ENCODE peak calls at places on chromosomes 16 and 17, in four cellular contexts. N is H1, G is mesenchymal stem cell, L is trophoblast cell. B is an unnamed sample. For H3K36me3, the result is how much of the 10 kb centered on the place peaks cover.

GRCh38 chr17:73066148-73066884 is 26.2 kb downstream of the SLC39A11 start:
- DNase-seq in N (no peak), G (peak), L (no peak), B (no peak)

GRCh38 chr16:52743702-52744101 is 196.8 kb upstream of the TOX3 start:
- DNase-seq in N (no peak), G (no peak), L (no peak), B (no peak)

GRCh38 chr16:17432902-17433576 is 37.7 kb downstream of the XYLT1 start:
- DNase-seq in N (no peak), G (no peak), L (no peak), B (no peak)

GRCh38 chr16:61887903-61888302 is 148.3 kb downstream of the CDH8 start:
- DNase-seq in N (no peak), G (peak), L (peak), B (no peak)

GRCh38 chr17:64318068-64318467 is 55.0 kb upstream of the TEX2 start:
- DNase-seq in N (no peak), G (no peak), L (peak), B (no peak)

GRCh38 chr17:80424878-80425765 is 10.2 kb downstream of the ENDOV start:
- DNase-seq in N (no peak), G (no peak), L (no peak), B (no peak)

GRCh38 chr16:87390641-87391323 is 1.4 kb upstream of the MAP1LC3B start:
- DNase-seq in N (no peak), G (no peak), L (no peak), B (no peak)

GRCh38 chr17:81027038-81027437 is 7.9 kb upstream of the BAIAP2 start:
- DNase-seq in N (no peak), G (no peak), L (no peak), B (no peak)

GRCh38 chr17:58153046-58153445 is 4.9 kb downstream of the OR4D1 start:
- DNase-seq in N (no peak), G (no peak), L (no peak), B (no peak)

GRCh38 chr17:17952691-17953090 is 19.5 kb downstream of the TOM1L2 start:
- DNase-seq in N (no peak), G (no peak), L (no peak), B (no peak)

GRCh38 chr17:4476017-4476416 is 22.7 kb upstream of the SPNS2 start:
- DNase-seq in N (no peak), G (no peak), L (no peak), B (no peak)

GRCh38 chr16:14181371-14182050 is 110.4 kb downstream of the MRTFB start:
- DNase-seq in N (no peak), G (peak), L (peak), B (no peak)

GRCh38 chr17:72388765-72389473 is 268.1 kb downstream of the SOX9 start:
- DNase-seq in N (no peak), G (no peak), L (no peak), B (no peak)

GRCh38 chr17:10631048-10631700 is 25.9 kb downstream of the MYH3 start:
- DNase-seq in N (no peak), G (peak), L (peak), B (no peak)

GRCh38 chr17:33055171-33055611 is 63.5 kb downstream of the SPACA3 start:
- DNase-seq in N (no peak), G (no peak), L (no peak), B (no peak)

GRCh38 chr17:56319531-56319930 is 166.3 kb downstream of the ANKFN1 start:
- DNase-seq in N (no peak), G (peak), L (peak), B (peak)

GRCh38 chr17:30388321-30389179 is 9.8 kb downstream of the CPD start:
- DNase-seq in N (no peak), G (no peak), L (no peak), B (no peak)

GRCh38 chr17:42647778-42648177 is 11.3 kb upstream of the TUBG2 start:
- DNase-seq in N (no peak), G (no peak), L (no peak), B (no peak)

GRCh38 chr17:57530508-57530907 is 214.6 kb downstream of the CCDC182 start:
- DNase-seq in N (no peak), G (peak), L (no peak), B (no peak)

GRCh38 chr16:48158296-48158695 is 2.5 kb upstream of the ABCC12 start:
- DNase-seq in N (no peak), G (peak), L (no peak), B (no peak)

GRCh38 chr16:10080031-10080772 is 102.0 kb downstream of the GRIN2A start:
- DNase-seq in N (no peak), G (peak), L (peak), B (no peak)

GRCh38 chr17:10036511-10037061 is 131.5 kb upstream of the RCVRN start:
- DNase-seq in N (no peak), G (no peak), L (peak), B (no peak)

GRCh38 chr16:29023279-29024278 is 38.7 kb downstream of the LAT start:
- DNase-seq in N (no peak), G (peak), L (peak), B (no peak)

GRCh38 chr16:67571981-67572431 is 9.7 kb downstream of the CTCF start:
- DNase-seq in N (no peak), G (peak), L (peak), B (no peak)
- H3K36me3 ChIP-seq in N (under half), G (under half), L (under half), B (under half)

GRCh38 chr16:4615389-4616046 is 830 bp upstream of the UBALD1 start:
- DNase-seq in N (no peak), G (no peak), L (no peak), B (no peak)
- H2BK12ac ChIP-seq in N (peak), G (peak), L (peak), B (peak)

DNA sequence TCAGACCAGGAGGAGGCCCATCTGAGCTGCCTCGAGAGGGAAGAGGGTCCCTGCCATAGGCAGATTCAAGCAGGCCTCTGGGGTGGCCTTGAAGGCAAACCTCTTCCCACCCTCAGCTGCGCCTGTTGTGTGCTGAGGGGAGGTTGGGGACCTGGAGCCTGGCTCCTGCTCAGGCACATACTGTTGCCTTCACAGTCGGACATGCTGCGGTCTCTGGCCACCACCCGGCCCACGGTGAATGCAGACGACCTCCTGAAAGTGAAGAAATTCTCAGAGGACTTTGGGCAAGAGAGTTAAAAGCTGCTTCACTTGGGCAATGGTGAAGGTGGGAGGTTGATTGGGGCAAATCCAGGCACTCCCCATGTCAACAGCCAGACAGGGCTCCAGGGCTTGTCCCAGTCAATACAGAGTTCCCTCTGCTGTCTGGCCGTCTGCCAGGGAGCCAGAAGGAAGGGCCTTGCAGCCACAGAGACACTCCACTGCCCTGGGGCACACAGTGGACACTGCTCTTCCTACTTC is 6.3 kb downstream of the PDF start:
- DNase-seq in N (no peak), G (peak), L (no peak), B (no peak)
- H3K36me3 ChIP-seq in N (half or more), G (half or more), L (half or more), B (half or more)

GRCh38 chr17:7132511-7133094 is 18.0 kb upstream of the ASGR2 start:
- DNase-seq in N (peak), G (peak), L (peak), B (peak)
- H2BK12ac ChIP-seq in N (peak), G (peak), L (no peak), B (no peak)

GRCh38 chr17:76943781-76944213 is 75.6 kb downstream of the MGAT5B start:
- DNase-seq in N (no peak), G (no peak), L (no peak), B (no peak)
- H3K36me3 ChIP-seq in N (under half), G (under half), L (under half), B (half or more)

DNA sequence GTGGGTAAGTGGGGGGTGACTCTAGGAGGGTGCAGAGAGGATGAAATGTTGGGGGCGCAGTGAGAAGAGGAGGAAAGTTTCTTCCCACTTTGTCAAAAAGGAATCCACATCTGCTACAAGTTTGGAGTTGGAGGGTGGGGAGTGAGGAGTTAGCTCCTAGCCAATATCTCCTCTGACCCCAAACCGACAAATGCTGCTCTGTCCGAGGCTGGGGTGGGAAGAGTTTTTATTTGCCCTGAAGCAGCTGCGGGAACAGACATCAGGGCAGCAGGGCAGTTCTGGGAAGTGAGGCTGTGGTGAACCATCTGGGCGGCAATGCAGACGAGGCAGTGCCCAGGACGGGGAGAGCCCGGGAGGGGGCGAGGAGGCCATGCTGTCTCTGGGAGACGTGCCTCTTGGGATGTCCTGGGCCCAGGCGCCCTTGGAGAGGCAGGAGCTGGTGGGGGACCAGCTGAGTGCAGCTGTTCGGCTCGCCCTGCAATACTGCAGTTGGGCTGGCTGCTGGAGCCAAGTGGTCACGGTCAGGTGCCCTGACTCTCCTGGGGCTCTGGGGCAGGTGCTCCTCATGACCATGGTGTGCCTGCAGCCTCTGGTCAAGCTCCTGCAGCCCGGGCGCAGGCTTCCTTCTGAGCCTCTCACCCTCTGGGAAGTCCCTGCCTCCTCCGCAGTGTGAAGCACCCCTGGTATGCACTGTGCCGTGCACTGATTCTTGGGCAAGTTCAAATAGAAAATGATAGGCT is 6.4 kb upstream of the SOCS3 start:
- DNase-seq in N (no peak), G (peak), L (peak), B (no peak)
- H2BK12ac ChIP-seq in N (peak), G (peak), L (peak), B (peak)

GRCh38 chr17:40450175-40450574 is 6.9 kb downstream of the IGFBP4 start:
- DNase-seq in N (peak), G (no peak), L (peak), B (no peak)
- H3K36me3 ChIP-seq in N (under half), G (under half), L (under half), B (under half)